ENCODE peak calls at places on chromosomes 16 and 17, in six cellular contexts. R is effector memory CD4-positive, alpha-beta T cell; E is fibroblast of lung; U is H7; T is CD4-positive, alpha-beta T cell; S is HFFc6. N is an unnamed sample.

GRCh38 chr17:7712111-7712771 is 5.3 kb upstream of the DNAH2 start:
- DNase-seq in R (no peak), T (no peak), S (no peak), E (no peak), U (peak; percentile 74), N (no peak)

GRCh38 chr16:80063028-80063767 is 462.7 kb upstream of the MAF start:
- DNase-seq in R (no peak), U (no peak), E (no peak), S (no peak), T (no peak), N (no peak)

GRCh38 chr17:17142556-17142955 is 63.6 kb downstream of the PLD6 start:
- DNase-seq in E (no peak), R (no peak), U (no peak), S (no peak), T (no peak), N (no peak)

GRCh38 chr17:21286066-21286770 is 1.7 kb downstream of the MAP2K3 start:
- DNase-seq in S (peak; percentile 97), R (no peak), U (peak; percentile 55), E (peak; percentile 99), T (no peak), N (no peak)

GRCh38 chr17:83076930-83077329 is 2.5 kb upstream of the METRNL start:
- DNase-seq in E (no peak), R (no peak), U (no peak), T (no peak), S (no peak), N (no peak)

GRCh38 chr16:57798953-57799618 is 3.2 kb downstream of the KIFC3 start:
- DNase-seq in T (no peak), U (peak; percentile 21), R (no peak), E (no peak), S (no peak), N (no peak)

GRCh38 chr16:74281285-74281684 is 15.3 kb upstream of the PSMD7 start:
- DNase-seq in U (no peak), S (no peak), R (no peak), E (no peak), T (no peak), N (no peak)

GRCh38 chr17:67779098-67779672 is 46.1 kb upstream of the BPTF start:
- DNase-seq in U (peak; percentile 94), T (no peak), S (no peak), R (no peak), E (peak; percentile 81), N (peak; percentile 20)

GRCh38 chr16:31344712-31345111 is 10.3 kb upstream of the ITGAX start:
- DNase-seq in E (no peak), S (no peak), U (no peak), R (no peak), T (no peak), N (no peak)

GRCh38 chr17:77214743-77215142 is 74.0 kb downstream of the SEC14L1 start:
- DNase-seq in E (peak; percentile 54), R (no peak), S (peak; percentile 32), T (no peak), U (peak; percentile 89), N (no peak)

GRCh38 chr16:73196670-73197069 is 148.7 kb upstream of the ZFHX3 start:
- DNase-seq in R (no peak), T (no peak), S (peak; percentile 35), E (peak; percentile 77), U (peak; percentile 74), N (no peak)

GRCh38 chr17:69501591-69502468 is 87.3 kb downstream of the MAP2K6 start:
- DNase-seq in E (peak; percentile 99), T (no peak), R (no peak), S (peak; percentile 10), U (peak; percentile 38), N (no peak)

GRCh38 chr17:45132302-45132568 is at the start of gene PLCD3:
- DNase-seq in T (no peak), U (no peak), S (no peak), R (peak; percentile 57), E (no peak), N (no peak)

GRCh38 chr17:38881600-38882191 is 11.8 kb downstream of the LASP1 start:
- DNase-seq in S (no peak), U (no peak), T (no peak), R (no peak), E (peak; percentile 88), N (no peak)

GRCh38 chr16:23119570-23119969 is 29.7 kb downstream of the USP31 start:
- DNase-seq in T (no peak), S (peak; percentile 25), E (peak; percentile 58), R (no peak), U (no peak), N (no peak)

GRCh38 chr17:38958326-38958725 is 8.9 kb downstream of the FBXO47 start:
- DNase-seq in S (peak; percentile 11), R (no peak), U (no peak), E (peak; percentile 37), T (no peak), N (no peak)

GRCh38 chr16:71855937-71856662 is 10.3 kb downstream of the ATXN1L start:
- DNase-seq in R (no peak), E (no peak), S (no peak), T (no peak), U (no peak), N (no peak)

GRCh38 chr16:66850115-66850815 is 6.1 kb downstream of the CA7 start:
- DNase-seq in S (no peak), U (no peak), T (no peak), E (no peak), R (no peak), N (no peak)

GRCh38 chr17:73748521-73748920 is 104.3 kb upstream of the SDK2 start:
- DNase-seq in U (peak; percentile 47), E (no peak), R (no peak), S (no peak), T (no peak), N (no peak)